ENCODE peak calls at places on chromosome 22, in seven cellular contexts. E is heart right ventricle; W is CD8-positive, alpha-beta T cell; K is CD4-positive, alpha-beta T cell; X is substantia nigra; U is A549; D is CD4-positive, alpha-beta memory T cell. Z is an unnamed sample.

GRCh38 chr22:19548964-19549363 is 24.8 kb upstream of the CLDN5 start:
- DNase-seq in E (no peak), W (no peak), K (no peak), X (no peak), U (no peak), D (no peak), Z (no peak)

GRCh38 chr22:41619979-41620645 is 731 bp downstream of the DESI1 start:
- DNase-seq in E (peak; percentile 32), W (peak; percentile 54), K (peak; percentile 11), X (no peak), U (no peak), D (peak; percentile 40), Z (no peak)

GRCh38 chr22:42939941-42940653 is 74.9 kb downstream of the PACSIN2 start:
- DNase-seq in E (no peak), W (no peak), K (no peak), X (no peak), U (peak; percentile 92), D (no peak), Z (no peak)

GRCh38 chr22:19959043-19959586 is 17.5 kb upstream of the TXNRD2 start:
- DNase-seq in E (peak; percentile 83), W (no peak), K (no peak), X (no peak), U (no peak), D (no peak), Z (no peak)

GRCh38 chr22:38088723-38089473 is 4.9 kb upstream of the SLC16A8 start:
- DNase-seq in E (no peak), W (no peak), K (no peak), X (no peak), U (no peak), D (no peak), Z (no peak)

GRCh38 chr22:22091400-22091878 is 108.9 kb upstream of the TOP3B start:
- DNase-seq in E (no peak), W (no peak), K (no peak), X (no peak), U (no peak), D (no peak), Z (no peak)

GRCh38 chr22:40257979-40258378 is 80.3 kb downstream of the TNRC6B start:
- DNase-seq in E (no peak), W (no peak), K (no peak), X (no peak), U (no peak), D (no peak), Z (no peak)

GRCh38 chr22:29011200-29011867 is 50.3 kb downstream of the C22orf31 start:
- DNase-seq in E (peak; percentile 24), W (no peak), K (no peak), X (no peak), U (no peak), D (no peak), Z (peak; percentile 20)

GRCh38 chr22:36048911-36049677 is 20.5 kb upstream of the RBFOX2 start:
- DNase-seq in E (no peak), W (no peak), K (no peak), X (no peak), U (no peak), D (no peak), Z (no peak)

GRCh38 chr22:36619797-36620390 is 83.7 kb downstream of the CACNG2 start:
- DNase-seq in E (no peak), W (no peak), K (no peak), X (no peak), U (no peak), D (no peak), Z (no peak)

GRCh38 chr22:37274380-37274862 is 7.9 kb upstream of the CYTH4 start:
- DNase-seq in E (peak; percentile 48), W (no peak), K (no peak), X (peak; percentile 37), U (no peak), D (no peak), Z (peak; percentile 17)

DNA sequence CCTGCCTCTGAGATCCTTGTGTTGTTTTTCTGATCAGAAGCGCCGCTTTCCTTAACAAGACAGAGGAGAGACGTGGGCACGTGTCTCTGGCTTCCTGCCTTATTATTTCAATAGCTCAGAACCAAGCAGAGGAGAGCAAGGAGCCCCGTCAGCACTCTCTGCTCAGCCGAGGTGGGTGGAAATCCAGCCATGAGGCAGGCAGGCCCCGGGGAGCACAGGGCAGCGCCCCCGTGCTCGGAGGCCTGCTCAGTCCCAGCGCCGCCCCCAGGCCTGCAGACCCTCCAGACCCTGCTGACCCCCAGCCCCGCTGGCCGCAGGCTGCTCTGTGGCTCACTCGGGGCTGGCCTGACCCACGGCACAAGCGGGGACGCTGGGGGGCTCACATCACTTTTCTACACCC is 162.8 kb downstream of the BRD1 start:
- DNase-seq in E (no peak), W (peak; percentile 21), K (no peak), X (no peak), U (no peak), D (no peak), Z (no peak)
- H3K27ac ChIP-seq in E (no peak overlapping the region), W (no peak overlapping the region), K (no peak overlapping the region), X (no peak overlapping the region), U (no peak overlapping the region), D (no peak overlapping the region), Z (no peak overlapping the region)

GRCh38 chr22:27284314-27284713 is 517.2 kb downstream of the MN1 start:
- DNase-seq in E (no peak), W (no peak), K (no peak), X (no peak), U (no peak), D (no peak), Z (peak; percentile 16)

GRCh38 chr22:27283240-27283639 is 518.3 kb downstream of the MN1 start:
- DNase-seq in E (no peak), W (no peak), K (no peak), X (no peak), U (no peak), D (no peak), Z (no peak)

GRCh38 chr22:27283714-27284113 is 517.8 kb downstream of the MN1 start:
- DNase-seq in E (no peak), W (no peak), K (no peak), X (no peak), U (no peak), D (no peak), Z (no peak)

GRCh38 chr22:27286711-27287110 is 514.8 kb downstream of the MN1 start:
- DNase-seq in E (no peak), W (no peak), K (no peak), X (no peak), U (no peak), D (no peak), Z (no peak)
- H3K27ac ChIP-seq in E (no peak overlapping the region), W (no peak overlapping the region), K (no peak overlapping the region), X (no peak overlapping the region), U (no peak overlapping the region), D (no peak overlapping the region), Z (no peak overlapping the region)

GRCh38 chr22:45179276-45180049 is 15.7 kb downstream of the NUP50 start:
- DNase-seq in E (no peak), W (no peak), K (no peak), X (no peak), U (no peak), D (peak; percentile 66), Z (no peak)
- H3K27ac ChIP-seq in E (no peak overlapping the region), W (peak overlapping the region; percentile 40), K (peak overlapping the region; percentile 66), X (no peak overlapping the region), U (no peak overlapping the region), D (peak overlapping the region; percentile 34), Z (no peak overlapping the region)

GRCh38 chr22:24601217-24602104 is 1.5 kb upstream of the GGT1 start:
- DNase-seq in E (peak; percentile 80), W (peak; percentile 45), K (no peak), X (no peak), U (peak; percentile 58), D (no peak), Z (no peak)
- H3K27ac ChIP-seq in E (peak overlapping the region; percentile 27), W (no peak overlapping the region), K (no peak overlapping the region), X (no peak overlapping the region), U (peak overlapping the region; percentile 87), D (no peak overlapping the region), Z (no peak overlapping the region)